ENCODE peak calls at places on chromosomes 5 and 9, in seven cellular contexts. One of them, this sample, is unnamed.

GRCh38 chr9:130682490-130683121 is 11.0 kb upstream of the EXOSC2 start:
- DNase-seq in HS-5: no peak
- DNase-seq in dermis blood vessel endothelial cell: peak
- DNase-seq in SW480: peak
- DNase-seq in stimulated activated CD4-positive, alpha-beta T cell treated with anti-CD3 and anti-CD28 coated beads, Interleukin-1b, Interleukin-23, amount 100 ng/mL, for 1 hour: peak
- DNase-seq in NCI-H774: peak
- DNase-seq in CD4-positive, alpha-beta T cell: peak
- DNase-seq in this sample: peak

GRCh38 chr9:137176302-137177182 is 4.7 kb upstream of the TMEM210 start:
- DNase-seq in HS-5: no peak
- DNase-seq in dermis blood vessel endothelial cell: peak
- DNase-seq in SW480: peak
- DNase-seq in stimulated activated CD4-positive, alpha-beta T cell treated with anti-CD3 and anti-CD28 coated beads, Interleukin-1b, Interleukin-23, amount 100 ng/mL, for 1 hour: no peak
- DNase-seq in NCI-H774: no peak
- DNase-seq in CD4-positive, alpha-beta T cell: no peak
- DNase-seq in this sample: peak

GRCh38 chr5:60652206-60652605 is 47.8 kb downstream of the DEPDC1B start:
- DNase-seq in HS-5: peak
- DNase-seq in dermis blood vessel endothelial cell: peak
- DNase-seq in SW480: no peak
- DNase-seq in stimulated activated CD4-positive, alpha-beta T cell treated with anti-CD3 and anti-CD28 coated beads, Interleukin-1b, Interleukin-23, amount 100 ng/mL, for 1 hour: no peak
- DNase-seq in NCI-H774: no peak
- DNase-seq in CD4-positive, alpha-beta T cell: no peak
- DNase-seq in this sample: no peak

GRCh38 chr9:36584626-36585460 is 12.1 kb downstream of the MELK start:
- DNase-seq in HS-5: peak
- DNase-seq in dermis blood vessel endothelial cell: no peak
- DNase-seq in SW480: peak
- DNase-seq in stimulated activated CD4-positive, alpha-beta T cell treated with anti-CD3 and anti-CD28 coated beads, Interleukin-1b, Interleukin-23, amount 100 ng/mL, for 1 hour: no peak
- DNase-seq in NCI-H774: no peak
- DNase-seq in CD4-positive, alpha-beta T cell: no peak
- DNase-seq in this sample: no peak

GRCh38 chr5:55645304-55645703 is 66.8 kb downstream of the SLC38A9 start:
- DNase-seq in HS-5: no peak
- DNase-seq in dermis blood vessel endothelial cell: peak
- DNase-seq in SW480: peak
- DNase-seq in stimulated activated CD4-positive, alpha-beta T cell treated with anti-CD3 and anti-CD28 coated beads, Interleukin-1b, Interleukin-23, amount 100 ng/mL, for 1 hour: no peak
- DNase-seq in NCI-H774: no peak
- DNase-seq in CD4-positive, alpha-beta T cell: no peak
- DNase-seq in this sample: no peak

GRCh38 chr9:16013366-16013765 is 460.5 kb downstream of the CCDC171 start:
- DNase-seq in HS-5: no peak
- DNase-seq in dermis blood vessel endothelial cell: no peak
- DNase-seq in SW480: no peak
- DNase-seq in stimulated activated CD4-positive, alpha-beta T cell treated with anti-CD3 and anti-CD28 coated beads, Interleukin-1b, Interleukin-23, amount 100 ng/mL, for 1 hour: no peak
- DNase-seq in NCI-H774: no peak
- DNase-seq in CD4-positive, alpha-beta T cell: no peak
- DNase-seq in this sample: no peak

GRCh38 chr9:130692365-130692764 is 1.2 kb upstream of the EXOSC2 start:
- DNase-seq in HS-5: no peak
- DNase-seq in dermis blood vessel endothelial cell: peak
- DNase-seq in SW480: no peak
- DNase-seq in stimulated activated CD4-positive, alpha-beta T cell treated with anti-CD3 and anti-CD28 coated beads, Interleukin-1b, Interleukin-23, amount 100 ng/mL, for 1 hour: no peak
- DNase-seq in NCI-H774: no peak
- DNase-seq in CD4-positive, alpha-beta T cell: no peak
- DNase-seq in this sample: no peak

GRCh38 chr5:50663636-50664035 is 2.8 kb upstream of the PARP8 start:
- DNase-seq in HS-5: no peak
- DNase-seq in dermis blood vessel endothelial cell: no peak
- DNase-seq in SW480: no peak
- DNase-seq in stimulated activated CD4-positive, alpha-beta T cell treated with anti-CD3 and anti-CD28 coated beads, Interleukin-1b, Interleukin-23, amount 100 ng/mL, for 1 hour: no peak
- DNase-seq in NCI-H774: no peak
- DNase-seq in CD4-positive, alpha-beta T cell: no peak
- DNase-seq in this sample: peak

GRCh38 chr9:135990468-135991429 is 29.6 kb upstream of the UBAC1 start:
- DNase-seq in HS-5: no peak
- DNase-seq in dermis blood vessel endothelial cell: peak
- DNase-seq in SW480: peak
- DNase-seq in stimulated activated CD4-positive, alpha-beta T cell treated with anti-CD3 and anti-CD28 coated beads, Interleukin-1b, Interleukin-23, amount 100 ng/mL, for 1 hour: no peak
- DNase-seq in NCI-H774: peak
- DNase-seq in CD4-positive, alpha-beta T cell: peak
- DNase-seq in this sample: peak

GRCh38 chr9:12923472-12924009 is 148.7 kb downstream of the LURAP1L start:
- DNase-seq in HS-5: peak
- DNase-seq in dermis blood vessel endothelial cell: no peak
- DNase-seq in SW480: no peak
- DNase-seq in stimulated activated CD4-positive, alpha-beta T cell treated with anti-CD3 and anti-CD28 coated beads, Interleukin-1b, Interleukin-23, amount 100 ng/mL, for 1 hour: no peak
- DNase-seq in NCI-H774: no peak
- DNase-seq in CD4-positive, alpha-beta T cell: no peak
- DNase-seq in this sample: peak

GRCh38 chr9:123642291-123643278 is 286.6 kb downstream of the CRB2 start:
- DNase-seq in HS-5: no peak
- DNase-seq in dermis blood vessel endothelial cell: no peak
- DNase-seq in SW480: no peak
- DNase-seq in stimulated activated CD4-positive, alpha-beta T cell treated with anti-CD3 and anti-CD28 coated beads, Interleukin-1b, Interleukin-23, amount 100 ng/mL, for 1 hour: no peak
- DNase-seq in NCI-H774: peak
- DNase-seq in CD4-positive, alpha-beta T cell: no peak
- DNase-seq in this sample: peak

GRCh38 chr9:134682651-134683364 is 41.2 kb downstream of the COL5A1 start:
- DNase-seq in HS-5: no peak
- DNase-seq in dermis blood vessel endothelial cell: no peak
- DNase-seq in SW480: no peak
- DNase-seq in stimulated activated CD4-positive, alpha-beta T cell treated with anti-CD3 and anti-CD28 coated beads, Interleukin-1b, Interleukin-23, amount 100 ng/mL, for 1 hour: no peak
- DNase-seq in NCI-H774: no peak
- DNase-seq in CD4-positive, alpha-beta T cell: no peak
- DNase-seq in this sample: no peak

GRCh38 chr5:21806943-21807342 is 1046.2 kb downstream of the CDH12 start:
- DNase-seq in HS-5: peak
- DNase-seq in dermis blood vessel endothelial cell: no peak
- DNase-seq in SW480: no peak
- DNase-seq in stimulated activated CD4-positive, alpha-beta T cell treated with anti-CD3 and anti-CD28 coated beads, Interleukin-1b, Interleukin-23, amount 100 ng/mL, for 1 hour: no peak
- DNase-seq in NCI-H774: no peak
- DNase-seq in CD4-positive, alpha-beta T cell: no peak
- DNase-seq in this sample: no peak

GRCh38 chr5:179253730-179254129 is 91.5 kb downstream of the ADAMTS2 start:
- DNase-seq in HS-5: no peak
- DNase-seq in dermis blood vessel endothelial cell: no peak
- DNase-seq in SW480: no peak
- DNase-seq in stimulated activated CD4-positive, alpha-beta T cell treated with anti-CD3 and anti-CD28 coated beads, Interleukin-1b, Interleukin-23, amount 100 ng/mL, for 1 hour: no peak
- DNase-seq in NCI-H774: no peak
- DNase-seq in CD4-positive, alpha-beta T cell: no peak
- DNase-seq in this sample: no peak

GRCh38 chr5:123732261-123732660 is 220.3 kb downstream of the CSNK1G3 start:
- DNase-seq in HS-5: no peak
- DNase-seq in dermis blood vessel endothelial cell: no peak
- DNase-seq in SW480: no peak
- DNase-seq in stimulated activated CD4-positive, alpha-beta T cell treated with anti-CD3 and anti-CD28 coated beads, Interleukin-1b, Interleukin-23, amount 100 ng/mL, for 1 hour: no peak
- DNase-seq in NCI-H774: no peak
- DNase-seq in CD4-positive, alpha-beta T cell: no peak
- DNase-seq in this sample: no peak

GRCh38 chr9:2015581-2016410 is 649 bp downstream of the SMARCA2 start:
- DNase-seq in HS-5: no peak
- DNase-seq in dermis blood vessel endothelial cell: peak
- DNase-seq in SW480: peak
- DNase-seq in stimulated activated CD4-positive, alpha-beta T cell treated with anti-CD3 and anti-CD28 coated beads, Interleukin-1b, Interleukin-23, amount 100 ng/mL, for 1 hour: peak
- DNase-seq in NCI-H774: peak
- DNase-seq in CD4-positive, alpha-beta T cell: peak
- DNase-seq in this sample: peak

GRCh38 chr5:132915681-132916080 is 42.2 kb downstream of the LEAP2 start:
- DNase-seq in HS-5: peak
- DNase-seq in dermis blood vessel endothelial cell: peak
- DNase-seq in SW480: no peak
- DNase-seq in stimulated activated CD4-positive, alpha-beta T cell treated with anti-CD3 and anti-CD28 coated beads, Interleukin-1b, Interleukin-23, amount 100 ng/mL, for 1 hour: no peak
- DNase-seq in NCI-H774: no peak
- DNase-seq in CD4-positive, alpha-beta T cell: no peak
- DNase-seq in this sample: no peak

GRCh38 chr9:27108981-27109541 is at the start of gene TEK:
- DNase-seq in HS-5: no peak
- DNase-seq in dermis blood vessel endothelial cell: peak
- DNase-seq in SW480: no peak
- DNase-seq in stimulated activated CD4-positive, alpha-beta T cell treated with anti-CD3 and anti-CD28 coated beads, Interleukin-1b, Interleukin-23, amount 100 ng/mL, for 1 hour: no peak
- DNase-seq in NCI-H774: no peak
- DNase-seq in CD4-positive, alpha-beta T cell: no peak
- DNase-seq in this sample: no peak

GRCh38 chr5:136157514-136157913 is 24.9 kb downstream of the SMAD5 start:
- DNase-seq in HS-5: no peak
- DNase-seq in dermis blood vessel endothelial cell: no peak
- DNase-seq in SW480: no peak
- DNase-seq in stimulated activated CD4-positive, alpha-beta T cell treated with anti-CD3 and anti-CD28 coated beads, Interleukin-1b, Interleukin-23, amount 100 ng/mL, for 1 hour: no peak
- DNase-seq in NCI-H774: no peak
- DNase-seq in CD4-positive, alpha-beta T cell: no peak
- DNase-seq in this sample: no peak

GRCh38 chr9:13478235-13478634 is 198.7 kb upstream of the MPDZ start:
- DNase-seq in HS-5: no peak
- DNase-seq in dermis blood vessel endothelial cell: no peak
- DNase-seq in SW480: no peak
- DNase-seq in stimulated activated CD4-positive, alpha-beta T cell treated with anti-CD3 and anti-CD28 coated beads, Interleukin-1b, Interleukin-23, amount 100 ng/mL, for 1 hour: no peak
- DNase-seq in NCI-H774: no peak
- DNase-seq in CD4-positive, alpha-beta T cell: no peak
- DNase-seq in this sample: no peak

GRCh38 chr9:122128432-122129343 is 30.9 kb downstream of the NDUFA8 start:
- DNase-seq in HS-5: no peak
- DNase-seq in dermis blood vessel endothelial cell: peak
- DNase-seq in SW480: no peak
- DNase-seq in stimulated activated CD4-positive, alpha-beta T cell treated with anti-CD3 and anti-CD28 coated beads, Interleukin-1b, Interleukin-23, amount 100 ng/mL, for 1 hour: no peak
- DNase-seq in NCI-H774: no peak
- DNase-seq in CD4-positive, alpha-beta T cell: no peak
- DNase-seq in this sample: no peak

GRCh38 chr9:118038713-118039112 is 334.5 kb downstream of the TLR4 start:
- DNase-seq in HS-5: no peak
- DNase-seq in dermis blood vessel endothelial cell: no peak
- DNase-seq in SW480: no peak
- DNase-seq in stimulated activated CD4-positive, alpha-beta T cell treated with anti-CD3 and anti-CD28 coated beads, Interleukin-1b, Interleukin-23, amount 100 ng/mL, for 1 hour: no peak
- DNase-seq in NCI-H774: no peak
- DNase-seq in CD4-positive, alpha-beta T cell: no peak
- DNase-seq in this sample: no peak

GRCh38 chr9:70478963-70479641 is 64.6 kb upstream of the KLF9 start:
- DNase-seq in HS-5: no peak
- DNase-seq in dermis blood vessel endothelial cell: no peak
- DNase-seq in SW480: no peak
- DNase-seq in stimulated activated CD4-positive, alpha-beta T cell treated with anti-CD3 and anti-CD28 coated beads, Interleukin-1b, Interleukin-23, amount 100 ng/mL, for 1 hour: no peak
- DNase-seq in NCI-H774: no peak
- DNase-seq in CD4-positive, alpha-beta T cell: no peak
- DNase-seq in this sample: peak

GRCh38 chr5:537098-537497 is 12.8 kb upstream of the SLC9A3 start:
- DNase-seq in HS-5: no peak
- DNase-seq in dermis blood vessel endothelial cell: no peak
- DNase-seq in SW480: no peak
- DNase-seq in stimulated activated CD4-positive, alpha-beta T cell treated with anti-CD3 and anti-CD28 coated beads, Interleukin-1b, Interleukin-23, amount 100 ng/mL, for 1 hour: no peak
- DNase-seq in NCI-H774: no peak
- DNase-seq in CD4-positive, alpha-beta T cell: no peak
- DNase-seq in this sample: no peak

GRCh38 chr5:75348241-75348640 is 11.2 kb downstream of the HMGCR start:
- DNase-seq in HS-5: no peak
- DNase-seq in dermis blood vessel endothelial cell: no peak
- DNase-seq in SW480: no peak
- DNase-seq in stimulated activated CD4-positive, alpha-beta T cell treated with anti-CD3 and anti-CD28 coated beads, Interleukin-1b, Interleukin-23, amount 100 ng/mL, for 1 hour: no peak
- DNase-seq in NCI-H774: no peak
- DNase-seq in CD4-positive, alpha-beta T cell: no peak
- DNase-seq in this sample: no peak

GRCh38 chr5:157626831-157627230 is 25.4 kb downstream of the SOX30 start:
- DNase-seq in HS-5: no peak
- DNase-seq in dermis blood vessel endothelial cell: no peak
- DNase-seq in SW480: no peak
- DNase-seq in stimulated activated CD4-positive, alpha-beta T cell treated with anti-CD3 and anti-CD28 coated beads, Interleukin-1b, Interleukin-23, amount 100 ng/mL, for 1 hour: no peak
- DNase-seq in NCI-H774: no peak
- DNase-seq in CD4-positive, alpha-beta T cell: no peak
- DNase-seq in this sample: no peak

GRCh38 chr5:96807099-96807654 is 568 bp downstream of the ERAP1 start:
- DNase-seq in HS-5: peak
- DNase-seq in dermis blood vessel endothelial cell: peak
- DNase-seq in SW480: peak
- DNase-seq in stimulated activated CD4-positive, alpha-beta T cell treated with anti-CD3 and anti-CD28 coated beads, Interleukin-1b, Interleukin-23, amount 100 ng/mL, for 1 hour: no peak
- DNase-seq in NCI-H774: peak
- DNase-seq in CD4-positive, alpha-beta T cell: no peak
- DNase-seq in this sample: peak

GRCh38 chr5:138898336-138898735 is 23.2 kb upstream of the LRRTM2 start:
- DNase-seq in HS-5: no peak
- DNase-seq in dermis blood vessel endothelial cell: no peak
- DNase-seq in SW480: no peak
- DNase-seq in stimulated activated CD4-positive, alpha-beta T cell treated with anti-CD3 and anti-CD28 coated beads, Interleukin-1b, Interleukin-23, amount 100 ng/mL, for 1 hour: no peak
- DNase-seq in NCI-H774: no peak
- DNase-seq in CD4-positive, alpha-beta T cell: no peak
- DNase-seq in this sample: no peak

GRCh38 chr5:132425009-132425937 is 55.8 kb downstream of the SLC22A5 start:
- DNase-seq in HS-5: no peak
- DNase-seq in dermis blood vessel endothelial cell: peak
- DNase-seq in SW480: peak
- DNase-seq in stimulated activated CD4-positive, alpha-beta T cell treated with anti-CD3 and anti-CD28 coated beads, Interleukin-1b, Interleukin-23, amount 100 ng/mL, for 1 hour: no peak
- DNase-seq in NCI-H774: no peak
- DNase-seq in CD4-positive, alpha-beta T cell: peak
- DNase-seq in this sample: no peak

GRCh38 chr9:109117856-109118801 is 1.6 kb downstream of the TMEM245 start:
- DNase-seq in HS-5: peak
- DNase-seq in dermis blood vessel endothelial cell: peak
- DNase-seq in SW480: peak
- DNase-seq in stimulated activated CD4-positive, alpha-beta T cell treated with anti-CD3 and anti-CD28 coated beads, Interleukin-1b, Interleukin-23, amount 100 ng/mL, for 1 hour: peak
- DNase-seq in NCI-H774: no peak
- DNase-seq in CD4-positive, alpha-beta T cell: peak
- DNase-seq in this sample: peak

This sample was measured in HT-29.